ENCODE peak calls at places on chromosomes 11 and 22, in six cellular contexts. S is H1, U is H9, D is IMR-90, G is neuronal stem cell, O is trophoblast cell. R is an unnamed sample.

GRCh38 chr22:27874756-27875155 is 44.3 kb downstream of the PITPNB start:
- DNase-seq in S (no peak), U (no peak), O (no peak), D (no peak), G (no peak), R (no peak)

GRCh38 chr22:37502342-37503182 is 16.4 kb upstream of the MFNG start:
- DNase-seq in O (no peak), D (no peak), G (no peak), S (no peak), U (no peak), R (no peak)

GRCh38 chr22:29784451-29785361 is 17.5 kb downstream of the UQCR10 start:
- DNase-seq in O (no peak), S (no peak), U (no peak), G (no peak), D (peak; percentile 18), R (no peak)

GRCh38 chr11:40281055-40281580 is 1178.3 kb downstream of the LRRC4C start:
- DNase-seq in O (no peak), S (no peak), G (no peak), D (no peak), U (no peak), R (peak; percentile 71)

GRCh38 chr22:45688606-45689080 is 17.0 kb downstream of the ATXN10 start:
- DNase-seq in U (no peak), O (peak; percentile 98), D (peak; percentile 90), S (no peak), G (no peak), R (peak; percentile 62)

GRCh38 chr11:6799402-6799801 is at the start of gene OR6A2:
- DNase-seq in G (no peak), S (no peak), O (no peak), U (no peak), D (peak; percentile 47), R (peak; percentile 7)

GRCh38 chr11:111992456-111992855 is 32.8 kb upstream of the DLAT start:
- DNase-seq in G (no peak), D (no peak), S (no peak), O (no peak), U (no peak), R (no peak)

GRCh38 chr11:10599388-10600175 is 31.1 kb upstream of the LYVE1 start:
- DNase-seq in O (peak; percentile 64), G (no peak), D (peak; percentile 78), U (no peak), S (no peak), R (peak; percentile 95)

GRCh38 chr11:121767433-121767832 is 314.7 kb upstream of the SORL1-AS1 start:
- DNase-seq in S (no peak), U (no peak), G (no peak), D (peak; percentile 50), O (peak; percentile 10), R (peak; percentile 0)

GRCh38 chr22:29524440-29525191 is 28.9 kb downstream of the THOC5 start:
- DNase-seq in S (peak; percentile 56), O (peak; percentile 75), D (peak; percentile 13), G (no peak), U (peak; percentile 43), R (peak; percentile 27)

GRCh38 chr11:130068546-130068985 is 1.1 kb upstream of the APLP2 start:
- DNase-seq in O (no peak), S (no peak), D (no peak), G (no peak), U (no peak), R (no peak)

GRCh38 chr22:39147335-39148023 is 5.0 kb downstream of the CBX7 start:
- DNase-seq in D (no peak), S (no peak), O (no peak), U (no peak), G (no peak), R (no peak)
- H3K14ac ChIP-seq in D (no peak overlapping the region), S (no peak overlapping the region), O (no peak overlapping the region), U (no peak overlapping the region), G (no peak overlapping the region), R (no peak overlapping the region)

DNA sequence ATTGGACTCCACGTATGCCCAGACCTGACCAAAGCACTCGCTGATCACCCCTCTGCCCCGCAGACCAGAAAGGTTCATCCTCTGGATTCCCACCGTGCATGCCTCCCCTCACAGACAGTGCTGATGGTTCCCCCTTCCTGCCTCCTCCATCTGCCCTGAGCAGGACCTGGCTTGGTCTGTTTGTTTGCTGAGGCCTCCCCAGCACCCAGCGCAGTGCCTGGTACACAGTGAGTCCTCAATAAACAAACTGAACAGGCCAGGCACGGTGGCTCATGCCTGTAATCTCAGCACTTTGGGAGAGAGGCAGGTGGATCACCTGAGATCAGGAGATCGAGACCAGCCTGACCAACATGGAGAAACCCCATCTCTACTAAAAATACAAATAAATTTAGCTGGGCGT is 23.7 kb upstream of the RPS3 start:
- DNase-seq in D (no peak), U (no peak), G (no peak), S (no peak), O (no peak), R (no peak)
- H3K14ac ChIP-seq in D (no peak overlapping the region), U (no peak overlapping the region), G (peak overlapping the region; percentile 47), S (peak overlapping the region; percentile 23), O (no peak overlapping the region), R (no peak overlapping the region)

GRCh38 chr11:1010006-1010405 is 26.5 kb downstream of the MUC6 start:
- DNase-seq in U (no peak), O (no peak), G (no peak), D (no peak), S (no peak), R (no peak)

GRCh38 chr11:1012291-1012690 is 24.2 kb downstream of the MUC6 start:
- DNase-seq in S (no peak), U (no peak), D (no peak), G (no peak), O (no peak), R (no peak)

GRCh38 chr11:1009371-1009770 is 27.1 kb downstream of the MUC6 start:
- DNase-seq in D (no peak), S (no peak), U (no peak), O (no peak), G (no peak), R (no peak)

GRCh38 chr11:1011320-1011698 is 25.2 kb downstream of the MUC6 start:
- DNase-seq in S (no peak), G (no peak), U (no peak), O (no peak), D (no peak), R (no peak)

GRCh38 chr11:1010551-1011319 is 25.8 kb downstream of the MUC6 start:
- DNase-seq in O (no peak), G (no peak), U (no peak), S (no peak), D (no peak), R (no peak)
- H3K14ac ChIP-seq in O (no peak overlapping the region), G (no peak overlapping the region), U (no peak overlapping the region), S (no peak overlapping the region), D (no peak overlapping the region), R (no peak overlapping the region)

GRCh38 chr11:64688534-64688982 is 34.4 kb downstream of the NRXN2 start:
- DNase-seq in D (peak; percentile 79), S (peak; percentile 99), O (peak; percentile 89), U (peak; percentile 95), G (peak; percentile 93), R (peak; percentile 91)
- H3K14ac ChIP-seq in D (no peak overlapping the region), S (no peak overlapping the region), O (no peak overlapping the region), U (no peak overlapping the region), G (no peak overlapping the region), R (no peak overlapping the region)

GRCh38 chr22:19359554-19360299 is 68.2 kb upstream of the CLTCL1 start:
- DNase-seq in S (no peak), D (no peak), G (no peak), O (no peak), U (no peak), R (no peak)
- H3K14ac ChIP-seq in S (no peak overlapping the region), D (no peak overlapping the region), G (no peak overlapping the region), O (no peak overlapping the region), U (no peak overlapping the region), R (no peak overlapping the region)

DNA sequence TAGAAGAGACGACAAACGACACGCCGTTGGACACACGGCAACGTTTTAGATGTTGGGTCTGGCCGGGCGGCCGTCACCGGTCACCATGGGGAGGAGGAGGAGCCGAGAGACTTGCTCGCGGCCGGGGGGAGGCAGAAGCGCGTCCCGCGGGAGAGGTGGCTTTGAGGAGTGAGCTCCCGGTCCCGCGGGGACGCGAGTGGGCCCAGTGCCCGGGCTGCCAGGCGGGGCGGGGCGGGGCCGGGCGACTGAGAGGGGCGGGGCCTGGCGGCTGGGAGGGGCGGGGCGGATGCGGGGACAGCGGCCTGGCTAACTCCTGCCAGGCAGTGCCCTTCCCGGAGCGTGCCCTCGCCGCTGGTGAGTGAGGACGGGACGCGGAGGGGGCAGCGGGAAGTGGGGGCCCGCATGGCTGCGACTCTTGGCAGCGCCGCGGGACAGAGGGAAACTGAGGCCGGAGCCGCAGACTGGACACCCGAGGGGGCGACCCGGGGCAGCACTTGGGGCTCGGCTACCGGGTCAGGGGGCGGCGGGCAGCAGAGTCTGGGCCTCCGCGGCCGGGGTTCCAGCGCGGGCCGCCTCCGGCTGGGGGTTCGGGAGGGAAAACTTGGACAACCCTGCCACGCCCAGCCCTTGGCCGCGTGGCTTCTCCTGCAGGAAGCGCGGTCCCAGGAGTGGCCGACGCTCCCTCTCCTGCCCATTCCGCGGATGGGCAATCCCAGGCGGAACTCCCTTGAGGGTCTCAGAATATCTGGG is at the start of gene TSPO:
- DNase-seq in O (peak; percentile 52), U (peak; percentile 60), D (peak; percentile 19), G (peak; percentile 14), S (peak; percentile 76), R (peak; percentile 52)
- H3K14ac ChIP-seq in O (peak within 1 kb of the TSS; percentile 51), U (peak within 1 kb of the TSS; percentile 10), D (peak within 1 kb of the TSS; percentile 89), G (no peak within 1 kb of the TSS), S (no peak within 1 kb of the TSS), R (peak within 1 kb of the TSS; percentile 93)

DNA sequence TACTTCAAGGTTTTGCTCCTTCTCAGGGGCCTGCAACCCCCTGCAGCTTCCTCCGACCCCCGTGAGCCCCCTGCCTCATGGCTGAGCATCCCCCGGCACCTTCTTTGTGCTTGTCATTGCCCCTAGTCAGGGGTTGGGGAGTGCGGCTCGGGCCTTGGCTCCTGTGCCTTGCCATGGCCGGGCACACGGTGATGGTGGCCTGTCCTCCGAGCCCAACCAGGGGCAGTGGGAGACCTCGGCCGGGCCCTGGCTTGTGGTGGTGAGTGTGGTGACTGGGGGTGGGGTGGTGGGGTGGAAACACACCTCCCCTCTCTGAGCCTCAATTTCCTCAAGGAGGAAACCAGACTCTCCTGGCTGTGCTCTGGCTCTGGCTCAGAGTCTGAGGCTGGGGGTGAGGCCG is 1.5 kb upstream of the MRGPRG start:
- DNase-seq in G (no peak), O (no peak), D (no peak), U (peak; percentile 26), S (no peak), R (no peak)
- H3K14ac ChIP-seq in G (no peak overlapping the region), O (no peak overlapping the region), D (no peak overlapping the region), U (no peak overlapping the region), S (no peak overlapping the region), R (no peak overlapping the region)